ENCODE peak calls at places on chromosome 6, in four cellular contexts. Y is activated T-cell treated with anti-CD3 and anti-CD28 coated beads, Interleukin-2, amount 50 U/mL, for 4 hours; K is naive B cell; E is NCI-H345. A is an unnamed sample.
A peak's percentile ranks its signal among the peaks of the same experiment; 100 is the strongest.

GRCh38 chr6:34934516-34934915 is 45.5 kb downstream of the ANKS1A start:
- DNase-seq in Y (no peak), K (no peak), E (no peak), A (peak; percentile 90)

GRCh38 chr6:149929422-149929821 is 6.5 kb upstream of the RAET1G start:
- DNase-seq in Y (no peak), K (no peak), E (no peak), A (no peak)

GRCh38 chr6:44662461-44663121 is 275.1 kb downstream of the CDC5L start:
- DNase-seq in Y (no peak), K (no peak), E (no peak), A (no peak)

GRCh38 chr6:81171991-81172740 is 580.3 kb downstream of the TENT5A start:
- DNase-seq in Y (no peak), K (no peak), E (no peak), A (peak; percentile 34)

GRCh38 chr6:35718911-35719381 is 17.9 kb upstream of the ARMC12 start:
- DNase-seq in Y (no peak), K (no peak), E (no peak), A (no peak)

GRCh38 chr6:43293698-43294097 is 4.4 kb upstream of the SLC22A7 start:
- DNase-seq in Y (no peak), K (no peak), E (no peak), A (no peak)

GRCh38 chr6:22062807-22063408 is 233.9 kb downstream of the PRL start:
- DNase-seq in Y (peak; percentile 35), K (peak; percentile 46), E (no peak), A (no peak)

GRCh38 chr6:169779896-169780295 is 28.5 kb downstream of the ERMARD start:
- DNase-seq in Y (no peak), K (no peak), E (no peak), A (no peak)

GRCh38 chr6:106496791-106497190 is 132.5 kb downstream of the RTN4IP1 start:
- DNase-seq in Y (no peak), K (no peak), E (no peak), A (no peak)

GRCh38 chr6:153588328-153588727 is 450.7 kb upstream of the OPRM1 start:
- DNase-seq in Y (no peak), K (no peak), E (no peak), A (no peak)

GRCh38 chr6:36318690-36319435 is 17.8 kb downstream of the BNIP5 start:
- DNase-seq in Y (no peak), K (no peak), E (no peak), A (no peak)